ENCODE peak calls at places on chromosomes 13 and 19, in six cellular contexts. Y, N, B, U, L and M are unnamed samples.

GRCh38 chr13:70568571-70568970 is 460.3 kb upstream of the KLHL1 start:
- DNase-seq in U (peak; percentile 47), B (peak; percentile 52), Y (peak; percentile 66), N (no peak), L (no peak), M (no peak)

GRCh38 chr19:28569132-28570114 is 643.5 kb downstream of the UQCRFS1 start:
- DNase-seq in U (no peak), B (no peak), N (peak; percentile 13), L (no peak), Y (no peak), M (no peak)

GRCh38 chr13:97266328-97266727 is 44.2 kb downstream of the MBNL2 start:
- DNase-seq in L (no peak), Y (no peak), B (peak; percentile 60), N (no peak), U (peak; percentile 56), M (peak; percentile 36)

GRCh38 chr19:8445488-8446001 is 770 bp downstream of the HNRNPM start:
- DNase-seq in N (peak; percentile 82), B (peak; percentile 69), Y (no peak), L (peak; percentile 89), U (peak; percentile 39), M (peak; percentile 65)

GRCh38 chr13:100542546-100543156 is 45.9 kb downstream of the GGACT start:
- DNase-seq in B (no peak), Y (peak; percentile 76), N (no peak), L (no peak), U (peak; percentile 83), M (no peak)

GRCh38 chr19:49712397-49712859 is 21.5 kb downstream of the CPT1C start:
- DNase-seq in L (no peak), Y (peak; percentile 61), B (no peak), N (no peak), U (peak; percentile 76), M (peak; percentile 55)

GRCh38 chr19:16261584-16262370 is 62.8 kb upstream of the KLF2 start:
- DNase-seq in B (no peak), N (no peak), U (no peak), L (no peak), Y (no peak), M (no peak)

GRCh38 chr19:16115309-16116039 is 3.8 kb downstream of the RAB8A start:
- DNase-seq in U (no peak), N (no peak), L (peak; percentile 26), B (no peak), Y (no peak), M (no peak)

GRCh38 chr19:40609561-40610395 is 8.6 kb downstream of the LTBP4 start:
- DNase-seq in L (peak; percentile 97), U (peak; percentile 82), N (peak; percentile 93), B (peak; percentile 89), Y (no peak), M (no peak)

GRCh38 chr13:102555914-102556553 is 40.8 kb upstream of the TPP2 start:
- DNase-seq in B (peak; percentile 9), U (peak; percentile 84), L (no peak), N (no peak), Y (peak; percentile 56), M (peak; percentile 42)

GRCh38 chr13:98571955-98572662 is 4.8 kb downstream of the STK24 start:
- DNase-seq in Y (peak; percentile 66), U (peak; percentile 39), B (no peak), N (no peak), L (no peak), M (no peak)

GRCh38 chr19:21023901-21024300 is 3.4 kb downstream of the ZNF430 start:
- DNase-seq in U (no peak), N (no peak), L (no peak), B (no peak), Y (peak; percentile 14), M (no peak)

GRCh38 chr13:46386996-46387851 is at the start of gene RUBCNL:
- DNase-seq in U (peak; percentile 88), B (peak; percentile 70), Y (peak; percentile 27), L (peak; percentile 70), N (no peak), M (peak; percentile 81)

GRCh38 chr13:102195566-102196462 is 206.0 kb downstream of the FGF14 start:
- DNase-seq in Y (peak; percentile 54), N (no peak), L (no peak), B (no peak), U (peak; percentile 86), M (no peak)

GRCh38 chr19:43765109-43765876 is 10.5 kb upstream of the SMG9 start:
- DNase-seq in B (no peak), N (peak; percentile 86), L (no peak), U (peak; percentile 22), Y (peak; percentile 87), M (no peak)

GRCh38 chr19:55373993-55374757 is 2.5 kb upstream of the TMEM190 start:
- DNase-seq in L (peak; percentile 67), N (no peak), U (no peak), B (no peak), Y (peak; percentile 52), M (no peak)

GRCh38 chr13:97226013-97226412 is 3.9 kb downstream of the MBNL2 start:
- DNase-seq in Y (no peak), N (no peak), L (no peak), B (no peak), U (no peak), M (no peak)

GRCh38 chr13:59587971-59588716 is 575.6 kb downstream of the DIAPH3 start:
- DNase-seq in U (no peak), B (no peak), Y (no peak), N (no peak), L (no peak), M (no peak)

GRCh38 chr13:30443957-30444404 is 21.7 kb downstream of the UBE2L5 start:
- DNase-seq in L (no peak), U (peak; percentile 81), B (no peak), N (no peak), Y (no peak), M (no peak)

GRCh38 chr13:83733293-83733692 is 149.0 kb downstream of the SLITRK1 start:
- DNase-seq in N (no peak), Y (no peak), B (no peak), L (no peak), U (no peak), M (no peak)

GRCh38 chr13:41499452-41499851 is 42.1 kb downstream of the RGCC start:
- DNase-seq in B (no peak), U (no peak), L (no peak), N (no peak), Y (no peak), M (no peak)

GRCh38 chr19:8618751-8619150 is 8.2 kb upstream of the ADAMTS10 start:
- DNase-seq in B (no peak), U (no peak), N (no peak), L (no peak), Y (no peak), M (no peak)

GRCh38 chr19:32012886-32013635 is 332.3 kb upstream of the ZNF507 start:
- DNase-seq in B (no peak), N (no peak), U (peak; percentile 30), L (no peak), Y (peak; percentile 60), M (no peak)

DNA sequence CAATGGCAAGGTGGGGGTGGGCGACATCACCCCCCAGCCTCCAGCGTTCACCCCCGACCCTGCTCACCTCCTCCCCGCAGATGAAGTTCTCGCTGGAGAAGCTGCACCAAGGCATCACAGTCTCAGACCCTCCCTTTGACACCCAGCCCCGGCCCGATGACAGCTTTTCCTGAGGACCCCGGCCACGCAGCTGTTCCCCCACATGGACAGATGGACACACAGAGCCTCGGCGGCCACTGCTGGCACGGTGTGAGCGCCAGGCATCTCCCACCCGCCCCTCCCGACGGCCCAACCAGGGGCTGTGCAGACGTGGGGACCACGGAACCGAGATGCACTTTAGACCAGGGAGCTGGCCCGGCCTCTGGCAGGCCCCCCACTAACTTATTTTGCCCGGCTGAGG is 4.3 kb upstream of the SCN1B start:
- DNase-seq in Y (no peak), U (no peak), L (no peak), N (no peak), B (no peak), M (no peak)
- H3K36me3 ChIP-seq in Y (peaks cover 13% of the 10 kb centered on the region), U (peaks cover 43% of the 10 kb centered on the region), L (no peaks in the 10 kb centered on the region), N (peaks cover 74% of the 10 kb centered on the region), B (peaks cover 45% of the 10 kb centered on the region), M (peaks cover 64% of the 10 kb centered on the region)

DNA sequence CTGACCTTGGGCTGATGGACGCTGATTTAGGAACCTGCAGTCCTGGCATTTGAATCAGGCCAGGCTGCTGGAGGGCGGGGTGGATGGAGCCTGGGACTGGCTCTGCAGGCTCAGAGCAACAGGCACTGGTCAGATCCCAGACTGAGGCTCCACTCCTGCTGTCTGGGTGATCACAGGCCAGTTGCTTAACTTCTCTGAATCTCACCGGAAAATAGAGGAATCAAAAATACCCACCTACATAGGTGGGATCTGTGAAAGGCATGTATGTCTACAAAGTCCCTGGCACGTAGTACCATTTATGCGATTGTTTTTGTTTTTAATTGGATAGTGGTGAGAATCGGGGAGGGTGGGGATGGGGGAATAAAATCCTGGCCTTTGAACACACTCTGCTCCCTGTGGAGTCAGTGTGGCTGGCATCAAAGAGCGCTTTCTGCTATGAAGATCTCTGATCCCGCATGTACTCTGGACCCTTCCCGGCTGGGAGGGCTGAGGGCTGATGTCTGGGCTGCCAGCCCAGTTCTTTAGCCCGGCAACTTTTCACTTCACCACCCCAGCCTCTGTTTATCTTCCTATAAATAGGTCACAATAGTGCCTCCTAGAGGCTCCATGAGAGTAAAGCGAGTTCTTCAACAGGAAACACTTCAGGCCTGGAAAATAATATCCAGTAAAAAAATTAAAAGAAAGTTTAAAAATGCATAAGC is 292.3 kb downstream of the ZNF536 start:
- DNase-seq in Y (peak; percentile 24), N (no peak), L (peak; percentile 92), B (peak; percentile 32), U (peak; percentile 60), M (peak; percentile 53)
- TF ChIP-seq CTCF in Y (peak; percentile 21), N (no peak), L (no peak), B (peak; percentile 37), U (peak; percentile 67), M (peak; percentile 38)

GRCh38 chr13:108270442-108270841 is 924 bp downstream of the TNFSF13B start:
- DNase-seq in L (no peak), B (peak; percentile 2), N (no peak), U (peak; percentile 18), Y (no peak), M (no peak)

GRCh38 chr13:108267338-108267737 is 2.2 kb upstream of the TNFSF13B start:
- DNase-seq in N (no peak), Y (no peak), U (no peak), B (no peak), L (no peak), M (no peak)

GRCh38 chr13:108272333-108272732 is 2.8 kb downstream of the TNFSF13B start:
- DNase-seq in B (no peak), U (no peak), Y (peak; percentile 45), L (no peak), N (no peak), M (no peak)

GRCh38 chr13:108268713-108269112 is 805 bp upstream of the TNFSF13B start:
- DNase-seq in B (no peak), U (peak; percentile 45), N (no peak), L (no peak), Y (no peak), M (no peak)

GRCh38 chr13:108269601-108270328 is at the start of gene TNFSF13B:
- DNase-seq in N (peak; percentile 67), Y (peak; percentile 59), U (peak; percentile 62), L (peak; percentile 79), B (peak; percentile 1), M (peak; percentile 56)
- H3K4me3 ChIP-seq in N (peak within 1 kb of the TSS; percentile 53), Y (peak within 1 kb of the TSS; percentile 57), U (peak within 1 kb of the TSS; percentile 41), L (peak within 1 kb of the TSS; percentile 3), B (no peak within 1 kb of the TSS), M (no peak within 1 kb of the TSS)

DNA sequence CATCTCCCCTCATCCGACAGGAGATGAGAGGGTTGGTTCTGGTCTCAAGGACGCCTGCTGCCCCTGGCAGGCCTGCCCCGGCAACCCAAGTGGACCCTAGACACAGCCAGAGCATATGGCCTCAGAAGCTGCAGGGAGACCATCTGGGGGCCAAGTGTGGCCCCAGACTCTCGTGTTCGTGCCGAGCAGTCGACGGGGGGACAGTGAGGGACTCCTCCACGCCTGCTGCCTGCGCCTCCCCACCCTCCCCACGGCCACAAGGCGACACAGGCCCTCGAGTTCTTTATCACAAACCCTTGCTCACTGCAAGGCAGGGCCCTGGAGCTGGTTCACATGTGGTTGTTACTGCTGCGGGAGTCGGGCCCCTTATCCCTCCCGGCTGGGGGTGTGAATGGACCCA is 9.3 kb downstream of the CAPS start:
- DNase-seq in B (no peak), N (no peak), L (no peak), U (no peak), Y (no peak), M (no peak)
- H3K36me3 ChIP-seq in B (peaks cover 76% of the 10 kb centered on the region), N (peaks cover 100% of the 10 kb centered on the region), L (no peaks in the 10 kb centered on the region), U (peaks cover 77% of the 10 kb centered on the region), Y (peaks cover 43% of the 10 kb centered on the region), M (peaks cover 93% of the 10 kb centered on the region)